ENCODE peak calls at places on chromosomes 13 and 19, in seven cellular contexts. One of them, this sample, is unnamed.

GRCh38 chr13:48849515-48849914 is 126.2 kb upstream of the FNDC3A start:
- DNase-seq in fibroblast of lung: no peak
- DNase-seq in thoracic aorta: no peak
- DNase-seq in lung: no peak
- DNase-seq in AG04449: no peak
- DNase-seq in A673: peak; percentile 12
- DNase-seq in tibial artery: no peak
- DNase-seq in this sample: no peak

GRCh38 chr13:30009411-30009810 is 159.0 kb upstream of the UBL3 start:
- DNase-seq in lung: no peak
- DNase-seq in tibial artery: no peak
- DNase-seq in A673: no peak
- DNase-seq in thoracic aorta: no peak
- DNase-seq in fibroblast of lung: no peak
- DNase-seq in AG04449: no peak
- DNase-seq in this sample: no peak

GRCh38 chr19:34173145-34173956 is 1.0 kb downstream of the LSM14A start:
- DNase-seq in tibial artery: peak; percentile 66
- DNase-seq in fibroblast of lung: peak; percentile 41
- DNase-seq in A673: peak; percentile 25
- DNase-seq in AG04449: no peak
- DNase-seq in thoracic aorta: no peak
- DNase-seq in lung: peak; percentile 41
- DNase-seq in this sample: peak; percentile 18

GRCh38 chr19:46115396-46116109 is 8.9 kb downstream of the IGFL3 start:
- DNase-seq in A673: no peak
- DNase-seq in tibial artery: no peak
- DNase-seq in lung: no peak
- DNase-seq in thoracic aorta: no peak
- DNase-seq in AG04449: no peak
- DNase-seq in fibroblast of lung: peak; percentile 57
- DNase-seq in this sample: no peak

GRCh38 chr13:81487151-81487550 is 1146.2 kb upstream of the SPRY2 start:
- DNase-seq in tibial artery: no peak
- DNase-seq in thoracic aorta: no peak
- DNase-seq in AG04449: no peak
- DNase-seq in A673: peak; percentile 65
- DNase-seq in lung: no peak
- DNase-seq in fibroblast of lung: no peak
- DNase-seq in this sample: no peak

GRCh38 chr19:50332264-50333038 is 3.3 kb upstream of the KCNC3 start:
- DNase-seq in AG04449: no peak
- DNase-seq in tibial artery: no peak
- DNase-seq in lung: no peak
- DNase-seq in thoracic aorta: no peak
- DNase-seq in fibroblast of lung: no peak
- DNase-seq in A673: no peak
- DNase-seq in this sample: peak; percentile 41

GRCh38 chr13:94227255-94227879 is 252.1 kb downstream of the DCT start:
- DNase-seq in A673: no peak
- DNase-seq in fibroblast of lung: no peak
- DNase-seq in AG04449: no peak
- DNase-seq in thoracic aorta: no peak
- DNase-seq in lung: no peak
- DNase-seq in tibial artery: no peak
- DNase-seq in this sample: no peak

GRCh38 chr13:114140131-114140908 is 7.9 kb upstream of the RASA3 start:
- DNase-seq in A673: no peak
- DNase-seq in lung: no peak
- DNase-seq in fibroblast of lung: no peak
- DNase-seq in thoracic aorta: no peak
- DNase-seq in AG04449: no peak
- DNase-seq in tibial artery: peak; percentile 59
- DNase-seq in this sample: no peak

GRCh38 chr13:41652735-41653361 is 195.5 kb downstream of the RGCC start:
- DNase-seq in AG04449: no peak
- DNase-seq in fibroblast of lung: peak; percentile 84
- DNase-seq in tibial artery: no peak
- DNase-seq in lung: no peak
- DNase-seq in thoracic aorta: no peak
- DNase-seq in A673: peak; percentile 52
- DNase-seq in this sample: no peak

GRCh38 chr13:31699650-31700049 is 39.7 kb upstream of the RXFP2 start:
- DNase-seq in thoracic aorta: no peak
- DNase-seq in A673: no peak
- DNase-seq in AG04449: no peak
- DNase-seq in tibial artery: no peak
- DNase-seq in fibroblast of lung: no peak
- DNase-seq in lung: no peak
- DNase-seq in this sample: no peak

GRCh38 chr19:29967623-29968022 is 25.6 kb downstream of the URI1 start:
- DNase-seq in lung: no peak
- DNase-seq in AG04449: no peak
- DNase-seq in tibial artery: no peak
- DNase-seq in thoracic aorta: no peak
- DNase-seq in A673: peak; percentile 59
- DNase-seq in fibroblast of lung: peak; percentile 54
- DNase-seq in this sample: no peak

GRCh38 chr13:29551214-29551613 is 44.3 kb downstream of the SLC7A1 start:
- DNase-seq in A673: no peak
- DNase-seq in thoracic aorta: no peak
- DNase-seq in tibial artery: no peak
- DNase-seq in fibroblast of lung: no peak
- DNase-seq in AG04449: no peak
- DNase-seq in lung: no peak
- DNase-seq in this sample: no peak

GRCh38 chr19:29076963-29077362 is 136.0 kb downstream of the UQCRFS1 start:
- DNase-seq in tibial artery: no peak
- DNase-seq in lung: no peak
- DNase-seq in A673: no peak
- DNase-seq in AG04449: no peak
- DNase-seq in thoracic aorta: no peak
- DNase-seq in fibroblast of lung: no peak
- DNase-seq in this sample: no peak

GRCh38 chr19:799076-799881 is 2.0 kb downstream of the PTBP1 start:
- DNase-seq in AG04449: no peak
- DNase-seq in fibroblast of lung: peak; percentile 61
- DNase-seq in A673: peak; percentile 72
- DNase-seq in tibial artery: no peak
- DNase-seq in lung: no peak
- DNase-seq in thoracic aorta: no peak
- DNase-seq in this sample: no peak
- TF ChIP-seq CTCF in AG04449: peak; percentile 19
- TF ChIP-seq CTCF in fibroblast of lung: peak; percentile 29
- TF ChIP-seq CTCF in A673: peak; percentile 21
- TF ChIP-seq CTCF in tibial artery: no peak
- TF ChIP-seq CTCF in lung: no peak
- TF ChIP-seq CTCF in thoracic aorta: peak; percentile 16
- TF ChIP-seq CTCF in this sample: peak; percentile 45

GRCh38 chr19:6532244-6532999 is 1.6 kb downstream of the TNFSF9 start:
- DNase-seq in lung: no peak
- DNase-seq in AG04449: no peak
- DNase-seq in thoracic aorta: no peak
- DNase-seq in fibroblast of lung: no peak
- DNase-seq in A673: no peak
- DNase-seq in tibial artery: no peak
- DNase-seq in this sample: no peak
- TF ChIP-seq CTCF in lung: no peak
- TF ChIP-seq CTCF in AG04449: no peak
- TF ChIP-seq CTCF in thoracic aorta: no peak
- TF ChIP-seq CTCF in fibroblast of lung: no peak
- TF ChIP-seq CTCF in A673: no peak
- TF ChIP-seq CTCF in tibial artery: no peak
- TF ChIP-seq CTCF in this sample: no peak

DNA sequence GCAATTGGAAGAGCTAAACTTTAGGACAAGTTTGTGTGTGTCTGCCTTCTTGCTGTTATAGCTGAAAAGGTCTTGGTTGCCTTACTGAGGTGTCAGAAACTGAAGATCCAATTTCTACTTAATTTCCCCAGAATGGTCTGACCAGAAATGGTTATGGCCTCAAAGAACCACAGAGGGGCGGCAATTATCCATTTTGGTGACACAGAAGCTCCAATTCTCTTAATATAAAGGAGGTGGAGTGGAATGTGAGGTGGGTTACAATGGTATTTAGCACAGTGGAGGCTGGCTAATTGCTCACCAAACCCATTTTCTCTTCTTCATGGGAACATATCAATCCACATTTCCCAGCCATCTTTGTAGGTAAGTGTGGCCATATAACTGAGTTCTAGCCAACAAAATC is 1157.2 kb downstream of the OLFM4 start:
- DNase-seq in AG04449: no peak
- DNase-seq in lung: no peak
- DNase-seq in A673: peak; percentile 41
- DNase-seq in tibial artery: no peak
- DNase-seq in thoracic aorta: no peak
- DNase-seq in fibroblast of lung: no peak
- DNase-seq in this sample: no peak
- TF ChIP-seq CTCF in AG04449: no peak
- TF ChIP-seq CTCF in lung: no peak
- TF ChIP-seq CTCF in A673: peak; percentile 45
- TF ChIP-seq CTCF in tibial artery: no peak
- TF ChIP-seq CTCF in thoracic aorta: no peak
- TF ChIP-seq CTCF in fibroblast of lung: no peak
- TF ChIP-seq CTCF in this sample: peak; percentile 53

GRCh38 chr19:640606-641170 is 1.0 kb downstream of the FGF22 start:
- DNase-seq in AG04449: no peak
- DNase-seq in lung: no peak
- DNase-seq in fibroblast of lung: no peak
- DNase-seq in A673: no peak
- DNase-seq in thoracic aorta: no peak
- DNase-seq in tibial artery: no peak
- DNase-seq in this sample: no peak
- TF ChIP-seq CTCF in AG04449: no peak
- TF ChIP-seq CTCF in lung: no peak
- TF ChIP-seq CTCF in fibroblast of lung: no peak
- TF ChIP-seq CTCF in A673: no peak
- TF ChIP-seq CTCF in thoracic aorta: no peak
- TF ChIP-seq CTCF in tibial artery: no peak
- TF ChIP-seq CTCF in this sample: no peak

GRCh38 chr13:26628706-26629105 is 71.2 kb downstream of the WASF3 start:
- DNase-seq in tibial artery: no peak
- DNase-seq in AG04449: no peak
- DNase-seq in A673: peak; percentile 34
- DNase-seq in lung: no peak
- DNase-seq in fibroblast of lung: peak; percentile 42
- DNase-seq in thoracic aorta: no peak
- DNase-seq in this sample: no peak
- TF ChIP-seq CTCF in tibial artery: no peak
- TF ChIP-seq CTCF in AG04449: peak; percentile 21
- TF ChIP-seq CTCF in A673: no peak
- TF ChIP-seq CTCF in lung: no peak
- TF ChIP-seq CTCF in fibroblast of lung: peak; percentile 26
- TF ChIP-seq CTCF in thoracic aorta: no peak
- TF ChIP-seq CTCF in this sample: no peak

GRCh38 chr19:8251025-8251472 is 41.9 kb downstream of the CERS4 start:
- DNase-seq in AG04449: no peak
- DNase-seq in fibroblast of lung: peak; percentile 47
- DNase-seq in A673: peak; percentile 24
- DNase-seq in lung: peak; percentile 87
- DNase-seq in thoracic aorta: peak; percentile 30
- DNase-seq in tibial artery: peak; percentile 88
- DNase-seq in this sample: no peak
- TF ChIP-seq CTCF in AG04449: no peak
- TF ChIP-seq CTCF in fibroblast of lung: no peak
- TF ChIP-seq CTCF in A673: no peak
- TF ChIP-seq CTCF in lung: no peak
- TF ChIP-seq CTCF in thoracic aorta: no peak
- TF ChIP-seq CTCF in tibial artery: no peak
- TF ChIP-seq CTCF in this sample: no peak

GRCh38 chr19:1587872-1588271 is 4.8 kb downstream of the MBD3 start:
- DNase-seq in fibroblast of lung: no peak
- DNase-seq in tibial artery: no peak
- DNase-seq in A673: no peak
- DNase-seq in lung: no peak
- DNase-seq in thoracic aorta: no peak
- DNase-seq in AG04449: no peak
- DNase-seq in this sample: no peak

GRCh38 chr19:1590641-1591397 is 1.8 kb downstream of the MBD3 start:
- DNase-seq in thoracic aorta: no peak
- DNase-seq in tibial artery: no peak
- DNase-seq in fibroblast of lung: peak; percentile 21
- DNase-seq in A673: peak; percentile 59
- DNase-seq in lung: no peak
- DNase-seq in AG04449: no peak
- DNase-seq in this sample: no peak

GRCh38 chr19:1591421-1592022 is 1.1 kb downstream of the MBD3 start:
- DNase-seq in tibial artery: no peak
- DNase-seq in thoracic aorta: no peak
- DNase-seq in lung: no peak
- DNase-seq in AG04449: no peak
- DNase-seq in A673: peak; percentile 36
- DNase-seq in fibroblast of lung: no peak
- DNase-seq in this sample: no peak

GRCh38 chr19:1592023-1592754 is 476 bp downstream of the MBD3 start:
- DNase-seq in tibial artery: peak; percentile 90
- DNase-seq in lung: peak; percentile 81
- DNase-seq in A673: peak; percentile 94
- DNase-seq in fibroblast of lung: peak; percentile 90
- DNase-seq in thoracic aorta: peak; percentile 19
- DNase-seq in AG04449: no peak
- DNase-seq in this sample: peak; percentile 80

DNA sequence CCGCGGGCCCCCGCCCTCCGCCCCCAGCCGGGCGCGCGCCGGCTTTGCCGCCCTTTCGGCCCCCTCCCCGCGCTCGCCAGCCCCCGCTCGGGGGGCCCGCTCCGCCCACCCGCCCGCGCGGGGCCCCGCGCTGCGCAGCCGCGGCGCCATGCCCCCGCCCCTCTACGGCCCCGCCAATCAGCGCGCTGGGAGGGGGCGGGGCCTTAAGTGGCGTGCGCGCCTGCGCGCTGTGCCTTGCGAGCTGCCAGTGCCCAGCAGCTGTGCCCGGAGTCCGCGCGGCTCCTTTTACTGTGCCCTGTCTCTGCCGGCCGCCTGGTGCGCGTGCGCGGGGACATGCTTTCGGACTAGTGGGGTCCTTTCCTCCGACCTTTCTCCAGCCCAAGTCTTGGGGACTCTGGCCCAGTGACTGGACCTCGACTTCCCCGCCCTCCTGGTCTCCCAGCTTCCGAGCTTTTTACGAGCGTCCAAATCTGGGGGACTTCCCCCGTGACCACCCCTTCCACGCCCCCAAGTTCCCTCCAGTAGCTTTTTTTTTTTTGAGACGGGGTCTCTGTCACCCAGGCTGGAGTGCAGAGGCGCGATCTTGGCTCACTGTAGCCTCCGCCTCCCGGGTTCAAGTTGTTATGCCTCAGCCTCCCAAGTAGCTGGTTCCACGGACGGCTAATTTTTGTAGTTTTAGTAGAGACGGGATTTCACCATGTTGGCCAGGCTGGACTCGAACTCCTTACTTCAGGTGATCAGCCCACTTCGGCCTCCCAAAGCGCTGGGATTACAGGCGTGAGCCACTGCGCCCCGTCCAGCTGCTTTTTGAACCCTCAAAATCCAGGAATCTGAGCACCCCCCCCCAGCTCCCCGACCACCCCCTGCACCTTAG is at the start of gene MBD3:
- DNase-seq in fibroblast of lung: peak; percentile 95
- DNase-seq in A673: peak; percentile 96
- DNase-seq in thoracic aorta: peak; percentile 75
- DNase-seq in lung: peak; percentile 90
- DNase-seq in tibial artery: peak; percentile 96
- DNase-seq in AG04449: peak; percentile 52
- DNase-seq in this sample: peak; percentile 91
- TF ChIP-seq CTCF in fibroblast of lung: no peak
- TF ChIP-seq CTCF in A673: no peak
- TF ChIP-seq CTCF in thoracic aorta: no peak
- TF ChIP-seq CTCF in lung: no peak
- TF ChIP-seq CTCF in tibial artery: peak; percentile 17
- TF ChIP-seq CTCF in AG04449: no peak
- TF ChIP-seq CTCF in this sample: no peak